ENCODE peak calls at places on chromosomes 3 and 15, in eight cellular contexts. W is CD8-positive, alpha-beta T cell; P is stomach; Q is body of pancreas; E is uterus; V is cardiac muscle cell; L is transverse colon; B is ascending aorta. H is an unnamed sample.

GRCh38 chr3:38541800-38542199 is 45.7 kb downstream of the EXOG start:
- DNase-seq in E (no peak), V (peak; percentile 48), W (no peak), Q (no peak), P (no peak), B (no peak), L (no peak), H (no peak)

GRCh38 chr3:63961891-63962290 is 49.7 kb upstream of the SCAANT1 start:
- DNase-seq in P (no peak), E (no peak), V (peak; percentile 40), B (no peak), W (no peak), Q (no peak), L (no peak), H (no peak)

GRCh38 chr3:159787794-159788205 is 200.8 kb upstream of the IL12A start:
- DNase-seq in E (no peak), Q (no peak), W (no peak), B (no peak), P (no peak), L (peak; percentile 66), V (peak; percentile 85), H (no peak)

GRCh38 chr3:49666592-49666991 is 7.6 kb upstream of the APEH start:
- DNase-seq in L (no peak), P (no peak), V (peak; percentile 53), W (no peak), E (no peak), B (no peak), Q (no peak), H (no peak)

GRCh38 chr3:63588897-63589296 is 63.6 kb upstream of the SNTN start:
- DNase-seq in P (no peak), L (no peak), V (no peak), B (no peak), E (no peak), Q (no peak), W (no peak), H (no peak)

GRCh38 chr15:87477759-87478687 is 778.5 kb downstream of the NTRK3 start:
- DNase-seq in Q (peak; percentile 67), V (peak; percentile 71), L (no peak), B (peak; percentile 10), P (no peak), E (peak; percentile 39), W (no peak), H (no peak)

GRCh38 chr3:117619805-117620204 is 910.2 kb downstream of the TUSC7 start:
- DNase-seq in B (no peak), Q (no peak), E (no peak), W (no peak), V (no peak), L (no peak), P (no peak), H (no peak)

GRCh38 chr15:41820791-41821423 is 7.0 kb upstream of the JMJD7 start:
- DNase-seq in E (no peak), V (no peak), Q (peak; percentile 91), W (no peak), P (peak; percentile 83), B (no peak), L (no peak), H (no peak)

GRCh38 chr15:77107068-77107467 is 36.2 kb upstream of the TSPAN3 start:
- DNase-seq in Q (peak; percentile 20), B (no peak), E (peak; percentile 44), L (no peak), V (peak; percentile 77), P (no peak), W (no peak), H (peak; percentile 25)

GRCh38 chr3:159532577-159532976 is 456.1 kb upstream of the IL12A start:
- DNase-seq in W (no peak), V (peak; percentile 5), L (no peak), P (no peak), E (no peak), B (no peak), Q (no peak), H (no peak)

GRCh38 chr3:171198781-171199472 is 172.4 kb upstream of the SLC2A2 start:
- DNase-seq in E (no peak), P (no peak), B (no peak), V (no peak), W (no peak), Q (no peak), L (no peak), H (no peak)

GRCh38 chr15:55279746-55280351 is 9.8 kb downstream of the RAB27A start:
- DNase-seq in W (peak; percentile 60), L (peak; percentile 34), P (no peak), V (peak; percentile 73), B (no peak), E (no peak), Q (peak; percentile 55), H (no peak)

GRCh38 chr3:157700405-157700804 is 197.2 kb upstream of the VEPH1 start:
- DNase-seq in E (no peak), B (no peak), W (no peak), L (no peak), V (peak; percentile 4), P (no peak), Q (no peak), H (no peak)

GRCh38 chr3:171248426-171249115 is 211.6 kb downstream of the TNIK start:
- DNase-seq in L (no peak), W (no peak), V (no peak), B (no peak), P (no peak), Q (no peak), E (no peak), H (no peak)

GRCh38 chr3:32413845-32414526 is 22.3 kb downstream of the CMTM7 start:
- DNase-seq in B (no peak), Q (no peak), E (no peak), V (no peak), W (no peak), L (no peak), P (no peak), H (no peak)

GRCh38 chr3:32410367-32411246 is 19.0 kb downstream of the CMTM7 start:
- DNase-seq in V (no peak), B (no peak), L (no peak), E (no peak), W (no peak), Q (no peak), P (no peak), H (no peak)

GRCh38 chr3:32411442-32411841 is 19.8 kb downstream of the CMTM7 start:
- DNase-seq in W (no peak), P (no peak), E (no peak), B (no peak), L (no peak), V (no peak), Q (no peak), H (no peak)

GRCh38 chr3:32412887-32413286 is 21.2 kb downstream of the CMTM7 start:
- DNase-seq in P (no peak), Q (peak; percentile 37), E (no peak), V (no peak), W (no peak), B (no peak), L (no peak), H (no peak)

DNA sequence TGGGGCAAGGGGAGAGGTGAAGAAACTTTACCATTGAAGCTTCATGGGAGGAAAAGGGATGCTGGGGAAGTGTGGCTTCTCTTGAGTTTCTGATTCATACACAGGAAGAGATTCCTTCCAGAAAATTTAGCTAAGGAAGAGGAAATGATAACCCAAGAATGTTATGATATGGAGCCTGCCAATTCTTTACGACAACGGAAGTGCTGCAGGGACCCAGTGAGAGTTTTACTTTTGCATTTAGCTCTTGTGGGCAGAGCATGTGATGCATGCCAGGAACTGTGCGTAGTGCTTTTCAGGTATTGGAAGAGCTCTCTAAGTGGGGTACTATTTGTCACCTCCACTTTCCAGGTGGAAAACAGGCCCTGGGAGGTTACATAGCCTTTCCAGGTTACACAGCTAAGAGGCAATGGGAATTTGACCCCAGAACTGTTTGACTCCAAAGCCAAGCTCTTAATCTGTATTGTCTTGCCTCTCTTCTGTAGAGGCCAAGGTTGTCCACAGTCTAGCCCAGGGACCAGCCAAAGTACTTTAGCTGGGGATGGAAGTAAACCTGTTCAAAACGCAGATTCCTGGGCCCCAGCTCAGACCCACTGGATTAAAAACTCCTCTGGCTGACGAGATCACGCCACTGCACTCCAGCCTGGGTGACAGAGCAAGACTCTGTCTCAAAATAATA is 23.0 kb downstream of the CMTM7 start:
- DNase-seq in P (peak; percentile 39), L (peak; percentile 46), V (peak; percentile 94), E (no peak), Q (no peak), W (peak; percentile 53), B (no peak), H (no peak)
- H3K4me1 ChIP-seq in P (peaks cover 11% of the 10 kb centered on the region), L (no peaks in the 10 kb centered on the region), V (peaks cover 6% of the 10 kb centered on the region), E (no peaks in the 10 kb centered on the region), Q (peaks cover 55% of the 10 kb centered on the region), W (peaks cover 56% of the 10 kb centered on the region), B (no peaks in the 10 kb centered on the region), H (no peaks in the 10 kb centered on the region)

GRCh38 chr3:182067423-182067822 is 355.7 kb downstream of the SOX2 start:
- DNase-seq in V (no peak), E (no peak), P (no peak), Q (no peak), W (no peak), L (no peak), B (no peak), H (no peak)

GRCh38 chr3:182058488-182058887 is 346.8 kb downstream of the SOX2 start:
- DNase-seq in Q (no peak), W (no peak), P (peak; percentile 42), E (no peak), L (no peak), B (no peak), V (no peak), H (no peak)

DNA sequence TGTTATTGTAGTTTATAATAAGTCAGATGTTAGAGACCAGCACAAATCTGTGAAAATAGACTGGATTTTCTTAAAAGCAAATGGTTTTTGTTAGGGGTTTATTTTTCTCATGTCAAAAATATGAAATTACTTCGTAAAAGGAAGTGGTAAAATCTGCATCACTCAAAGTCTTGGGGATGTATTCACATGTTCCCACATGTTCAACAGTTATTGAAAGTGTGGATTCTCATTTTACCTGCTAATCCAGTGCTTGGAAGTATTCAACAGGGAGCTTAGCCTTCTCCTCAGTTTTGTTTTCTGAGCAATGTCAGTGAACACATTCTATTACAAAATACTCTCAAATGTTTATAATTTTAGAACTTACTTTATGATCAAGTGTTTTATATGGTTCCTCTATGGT is 352.0 kb downstream of the SOX2 start:
- DNase-seq in V (no peak), B (no peak), Q (no peak), W (no peak), P (no peak), E (no peak), L (no peak), H (no peak)
- TF ChIP-seq CTCF in V (no peak), B (no peak), Q (no peak), W (no peak), P (no peak), E (no peak), L (no peak), H (no peak)

DNA sequence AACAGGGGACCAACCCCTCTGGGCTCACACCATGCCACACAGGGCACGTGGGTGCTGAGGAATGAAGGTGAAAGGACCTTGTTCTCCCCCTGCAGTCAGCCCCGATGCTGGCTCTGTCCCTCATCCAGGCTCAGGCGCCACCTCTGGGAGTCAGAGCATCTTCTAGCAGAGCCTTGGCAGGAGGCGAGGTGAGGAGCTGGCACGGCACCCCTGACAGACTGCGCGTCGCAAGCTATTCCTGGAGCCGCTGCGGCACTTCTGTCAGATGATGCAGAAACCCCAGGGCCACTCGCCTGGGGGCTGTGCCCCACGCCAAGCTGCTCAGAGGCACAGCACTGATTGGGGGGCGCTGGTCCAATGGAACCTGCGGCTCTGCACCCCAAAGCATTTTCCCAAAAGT is 62.0 kb downstream of the MGLL start:
- DNase-seq in P (no peak), E (no peak), Q (no peak), W (no peak), L (no peak), B (no peak), V (no peak), H (peak; percentile 65)
- H3K4me1 ChIP-seq in P (peaks cover 21% of the 10 kb centered on the region), E (peaks cover 7% of the 10 kb centered on the region), Q (peaks cover 4% of the 10 kb centered on the region), W (peaks cover 21% of the 10 kb centered on the region), L (peaks cover 31% of the 10 kb centered on the region), B (peaks cover 9% of the 10 kb centered on the region), V (peaks cover 18% of the 10 kb centered on the region), H (peaks cover 45% of the 10 kb centered on the region)

GRCh38 chr3:150410311-150411105 is 2.4 kb downstream of the TSC22D2 start:
- DNase-seq in Q (peak; percentile 71), L (peak; percentile 43), V (peak; percentile 47), B (no peak), W (peak; percentile 34), E (peak; percentile 26), P (peak; percentile 46), H (peak; percentile 39)
- TF ChIP-seq CTCF in Q (no peak), L (no peak), V (no peak), B (no peak), W (no peak), E (no peak), P (no peak), H (no peak)

H was measured in psoas muscle.